ENCODE peak calls at places on chromosomes 1 and 21, in nine cellular contexts. One of them, this sample, is unnamed.

GRCh38 chr1:211735208-211736170 is 60.1 kb upstream of the NEK2 start:
- DNase-seq in pons: peak
- DNase-seq in adrenal gland: peak
- DNase-seq in NCI-H1694: no peak
- DNase-seq in activated CD8-positive, alpha-beta T cell treated with anti-CD3 and anti-CD28 coated beads for 36 hours: no peak
- DNase-seq in hypothalamus: peak
- DNase-seq in GM12891: no peak
- DNase-seq in mucosa of descending colon: no peak
- DNase-seq in activated effector memory CD4-positive, alpha-beta T cell treated with anti-CD3 and anti-CD28 coated beads, Interleukin-2, amount 50 U/mL, for 16 hours: no peak
- DNase-seq in this sample: peak

GRCh38 chr21:18155508-18156193 is 89.0 kb upstream of the CHODL start:
- DNase-seq in pons: no peak
- DNase-seq in adrenal gland: no peak
- DNase-seq in NCI-H1694: no peak
- DNase-seq in activated CD8-positive, alpha-beta T cell treated with anti-CD3 and anti-CD28 coated beads for 36 hours: no peak
- DNase-seq in hypothalamus: no peak
- DNase-seq in GM12891: no peak
- DNase-seq in mucosa of descending colon: no peak
- DNase-seq in activated effector memory CD4-positive, alpha-beta T cell treated with anti-CD3 and anti-CD28 coated beads, Interleukin-2, amount 50 U/mL, for 16 hours: no peak
- DNase-seq in this sample: no peak

GRCh38 chr1:21651214-21652042 is 17.7 kb downstream of the RAP1GAP start:
- DNase-seq in pons: peak
- DNase-seq in adrenal gland: no peak
- DNase-seq in NCI-H1694: no peak
- DNase-seq in activated CD8-positive, alpha-beta T cell treated with anti-CD3 and anti-CD28 coated beads for 36 hours: peak
- DNase-seq in hypothalamus: peak
- DNase-seq in GM12891: no peak
- DNase-seq in mucosa of descending colon: peak
- DNase-seq in activated effector memory CD4-positive, alpha-beta T cell treated with anti-CD3 and anti-CD28 coated beads, Interleukin-2, amount 50 U/mL, for 16 hours: peak
- DNase-seq in this sample: peak

GRCh38 chr1:17084787-17085186 is 31.0 kb upstream of the SDHB start:
- DNase-seq in pons: no peak
- DNase-seq in adrenal gland: no peak
- DNase-seq in NCI-H1694: no peak
- DNase-seq in activated CD8-positive, alpha-beta T cell treated with anti-CD3 and anti-CD28 coated beads for 36 hours: no peak
- DNase-seq in hypothalamus: no peak
- DNase-seq in GM12891: no peak
- DNase-seq in mucosa of descending colon: no peak
- DNase-seq in activated effector memory CD4-positive, alpha-beta T cell treated with anti-CD3 and anti-CD28 coated beads, Interleukin-2, amount 50 U/mL, for 16 hours: no peak
- DNase-seq in this sample: no peak

GRCh38 chr21:42674351-42674940 is 21.0 kb downstream of the PDE9A start:
- DNase-seq in pons: no peak
- DNase-seq in adrenal gland: no peak
- DNase-seq in NCI-H1694: peak
- DNase-seq in activated CD8-positive, alpha-beta T cell treated with anti-CD3 and anti-CD28 coated beads for 36 hours: no peak
- DNase-seq in hypothalamus: peak
- DNase-seq in GM12891: no peak
- DNase-seq in mucosa of descending colon: no peak
- DNase-seq in activated effector memory CD4-positive, alpha-beta T cell treated with anti-CD3 and anti-CD28 coated beads, Interleukin-2, amount 50 U/mL, for 16 hours: no peak
- DNase-seq in this sample: no peak

GRCh38 chr21:41321211-41321907 is 4.8 kb downstream of the FAM3B start:
- DNase-seq in pons: no peak
- DNase-seq in adrenal gland: no peak
- DNase-seq in NCI-H1694: no peak
- DNase-seq in activated CD8-positive, alpha-beta T cell treated with anti-CD3 and anti-CD28 coated beads for 36 hours: peak
- DNase-seq in hypothalamus: no peak
- DNase-seq in GM12891: peak
- DNase-seq in mucosa of descending colon: no peak
- DNase-seq in activated effector memory CD4-positive, alpha-beta T cell treated with anti-CD3 and anti-CD28 coated beads, Interleukin-2, amount 50 U/mL, for 16 hours: no peak
- DNase-seq in this sample: no peak

GRCh38 chr1:226870323-226871046 is at the start of gene PSEN2:
- DNase-seq in pons: peak
- DNase-seq in adrenal gland: peak
- DNase-seq in NCI-H1694: no peak
- DNase-seq in activated CD8-positive, alpha-beta T cell treated with anti-CD3 and anti-CD28 coated beads for 36 hours: peak
- DNase-seq in hypothalamus: peak
- DNase-seq in GM12891: peak
- DNase-seq in mucosa of descending colon: peak
- DNase-seq in activated effector memory CD4-positive, alpha-beta T cell treated with anti-CD3 and anti-CD28 coated beads, Interleukin-2, amount 50 U/mL, for 16 hours: peak
- DNase-seq in this sample: peak

GRCh38 chr1:18535391-18536210 is 54.9 kb downstream of the KLHDC7A start:
- DNase-seq in pons: peak
- DNase-seq in adrenal gland: no peak
- DNase-seq in NCI-H1694: no peak
- DNase-seq in activated CD8-positive, alpha-beta T cell treated with anti-CD3 and anti-CD28 coated beads for 36 hours: no peak
- DNase-seq in hypothalamus: no peak
- DNase-seq in GM12891: no peak
- DNase-seq in mucosa of descending colon: peak
- DNase-seq in activated effector memory CD4-positive, alpha-beta T cell treated with anti-CD3 and anti-CD28 coated beads, Interleukin-2, amount 50 U/mL, for 16 hours: no peak
- DNase-seq in this sample: no peak

GRCh38 chr1:87024936-87025537 is 110.6 kb downstream of the HS2ST1 start:
- DNase-seq in pons: peak
- DNase-seq in adrenal gland: no peak
- DNase-seq in NCI-H1694: peak
- DNase-seq in activated CD8-positive, alpha-beta T cell treated with anti-CD3 and anti-CD28 coated beads for 36 hours: no peak
- DNase-seq in hypothalamus: no peak
- DNase-seq in GM12891: no peak
- DNase-seq in mucosa of descending colon: peak
- DNase-seq in activated effector memory CD4-positive, alpha-beta T cell treated with anti-CD3 and anti-CD28 coated beads, Interleukin-2, amount 50 U/mL, for 16 hours: no peak
- DNase-seq in this sample: peak

GRCh38 chr1:245153645-245154428 is 948 bp upstream of the KIF26B start:
- DNase-seq in pons: no peak
- DNase-seq in adrenal gland: no peak
- DNase-seq in NCI-H1694: peak
- DNase-seq in activated CD8-positive, alpha-beta T cell treated with anti-CD3 and anti-CD28 coated beads for 36 hours: peak
- DNase-seq in hypothalamus: peak
- DNase-seq in GM12891: peak
- DNase-seq in mucosa of descending colon: no peak
- DNase-seq in activated effector memory CD4-positive, alpha-beta T cell treated with anti-CD3 and anti-CD28 coated beads, Interleukin-2, amount 50 U/mL, for 16 hours: peak
- DNase-seq in this sample: peak

GRCh38 chr1:184672013-184672726 is 82.5 kb downstream of the EDEM3 start:
- DNase-seq in pons: no peak
- DNase-seq in adrenal gland: no peak
- DNase-seq in NCI-H1694: no peak
- DNase-seq in activated CD8-positive, alpha-beta T cell treated with anti-CD3 and anti-CD28 coated beads for 36 hours: no peak
- DNase-seq in hypothalamus: no peak
- DNase-seq in GM12891: no peak
- DNase-seq in mucosa of descending colon: no peak
- DNase-seq in activated effector memory CD4-positive, alpha-beta T cell treated with anti-CD3 and anti-CD28 coated beads, Interleukin-2, amount 50 U/mL, for 16 hours: no peak
- DNase-seq in this sample: no peak

GRCh38 chr1:202154766-202155477 is 5.5 kb downstream of the PTPN7 start:
- DNase-seq in pons: no peak
- DNase-seq in adrenal gland: peak
- DNase-seq in NCI-H1694: peak
- DNase-seq in activated CD8-positive, alpha-beta T cell treated with anti-CD3 and anti-CD28 coated beads for 36 hours: peak
- DNase-seq in hypothalamus: peak
- DNase-seq in GM12891: no peak
- DNase-seq in mucosa of descending colon: peak
- DNase-seq in activated effector memory CD4-positive, alpha-beta T cell treated with anti-CD3 and anti-CD28 coated beads, Interleukin-2, amount 50 U/mL, for 16 hours: peak
- DNase-seq in this sample: peak

GRCh38 chr1:147208619-147209018 is 16.5 kb downstream of the FMO5 start:
- DNase-seq in pons: no peak
- DNase-seq in adrenal gland: no peak
- DNase-seq in NCI-H1694: no peak
- DNase-seq in activated CD8-positive, alpha-beta T cell treated with anti-CD3 and anti-CD28 coated beads for 36 hours: no peak
- DNase-seq in hypothalamus: no peak
- DNase-seq in GM12891: no peak
- DNase-seq in mucosa of descending colon: no peak
- DNase-seq in activated effector memory CD4-positive, alpha-beta T cell treated with anti-CD3 and anti-CD28 coated beads, Interleukin-2, amount 50 U/mL, for 16 hours: no peak
- DNase-seq in this sample: no peak

GRCh38 chr21:46181436-46181835 is 2.8 kb downstream of the SPATC1L start:
- DNase-seq in pons: no peak
- DNase-seq in adrenal gland: peak
- DNase-seq in NCI-H1694: no peak
- DNase-seq in activated CD8-positive, alpha-beta T cell treated with anti-CD3 and anti-CD28 coated beads for 36 hours: no peak
- DNase-seq in hypothalamus: no peak
- DNase-seq in GM12891: no peak
- DNase-seq in mucosa of descending colon: no peak
- DNase-seq in activated effector memory CD4-positive, alpha-beta T cell treated with anti-CD3 and anti-CD28 coated beads, Interleukin-2, amount 50 U/mL, for 16 hours: peak
- DNase-seq in this sample: no peak

GRCh38 chr21:41808846-41809245 is 42.0 kb upstream of the RIPK4 start:
- DNase-seq in pons: no peak
- DNase-seq in adrenal gland: no peak
- DNase-seq in NCI-H1694: no peak
- DNase-seq in activated CD8-positive, alpha-beta T cell treated with anti-CD3 and anti-CD28 coated beads for 36 hours: no peak
- DNase-seq in hypothalamus: no peak
- DNase-seq in GM12891: no peak
- DNase-seq in mucosa of descending colon: no peak
- DNase-seq in activated effector memory CD4-positive, alpha-beta T cell treated with anti-CD3 and anti-CD28 coated beads, Interleukin-2, amount 50 U/mL, for 16 hours: no peak
- DNase-seq in this sample: no peak

GRCh38 chr1:166136699-166137401 is 30.0 kb downstream of the FAM78B start:
- DNase-seq in pons: no peak
- DNase-seq in adrenal gland: no peak
- DNase-seq in NCI-H1694: no peak
- DNase-seq in activated CD8-positive, alpha-beta T cell treated with anti-CD3 and anti-CD28 coated beads for 36 hours: no peak
- DNase-seq in hypothalamus: no peak
- DNase-seq in GM12891: no peak
- DNase-seq in mucosa of descending colon: no peak
- DNase-seq in activated effector memory CD4-positive, alpha-beta T cell treated with anti-CD3 and anti-CD28 coated beads, Interleukin-2, amount 50 U/mL, for 16 hours: no peak
- DNase-seq in this sample: no peak

GRCh38 chr1:168686666-168687065 is 42.3 kb downstream of the DPT start:
- DNase-seq in pons: no peak
- DNase-seq in adrenal gland: no peak
- DNase-seq in NCI-H1694: no peak
- DNase-seq in activated CD8-positive, alpha-beta T cell treated with anti-CD3 and anti-CD28 coated beads for 36 hours: no peak
- DNase-seq in hypothalamus: no peak
- DNase-seq in GM12891: no peak
- DNase-seq in mucosa of descending colon: no peak
- DNase-seq in activated effector memory CD4-positive, alpha-beta T cell treated with anti-CD3 and anti-CD28 coated beads, Interleukin-2, amount 50 U/mL, for 16 hours: no peak
- DNase-seq in this sample: no peak

GRCh38 chr1:97200627-97201026 is 479.0 kb downstream of the PTBP2 start:
- DNase-seq in pons: peak
- DNase-seq in adrenal gland: no peak
- DNase-seq in NCI-H1694: no peak
- DNase-seq in activated CD8-positive, alpha-beta T cell treated with anti-CD3 and anti-CD28 coated beads for 36 hours: no peak
- DNase-seq in hypothalamus: no peak
- DNase-seq in GM12891: no peak
- DNase-seq in mucosa of descending colon: no peak
- DNase-seq in activated effector memory CD4-positive, alpha-beta T cell treated with anti-CD3 and anti-CD28 coated beads, Interleukin-2, amount 50 U/mL, for 16 hours: no peak
- DNase-seq in this sample: no peak

GRCh38 chr1:78716186-78716585 is 66.6 kb downstream of the IFI44 start:
- DNase-seq in pons: no peak
- DNase-seq in adrenal gland: no peak
- DNase-seq in NCI-H1694: no peak
- DNase-seq in activated CD8-positive, alpha-beta T cell treated with anti-CD3 and anti-CD28 coated beads for 36 hours: no peak
- DNase-seq in hypothalamus: no peak
- DNase-seq in GM12891: no peak
- DNase-seq in mucosa of descending colon: no peak
- DNase-seq in activated effector memory CD4-positive, alpha-beta T cell treated with anti-CD3 and anti-CD28 coated beads, Interleukin-2, amount 50 U/mL, for 16 hours: no peak
- DNase-seq in this sample: peak

GRCh38 chr1:147664206-147664605 is 6.1 kb downstream of the ACP6 start:
- DNase-seq in pons: no peak
- DNase-seq in adrenal gland: no peak
- DNase-seq in NCI-H1694: no peak
- DNase-seq in activated CD8-positive, alpha-beta T cell treated with anti-CD3 and anti-CD28 coated beads for 36 hours: no peak
- DNase-seq in hypothalamus: no peak
- DNase-seq in GM12891: no peak
- DNase-seq in mucosa of descending colon: no peak
- DNase-seq in activated effector memory CD4-positive, alpha-beta T cell treated with anti-CD3 and anti-CD28 coated beads, Interleukin-2, amount 50 U/mL, for 16 hours: no peak
- DNase-seq in this sample: no peak

This sample was measured in EL.